ENCODE peak calls at places on chromosomes 16 and 17, in six cellular contexts. O is CD4-positive, alpha-beta T cell; R is ovary; U is DND-41; P is AG09319; Y is renal cortical epithelial cell. S is an unnamed sample.

GRCh38 chr17:7184647-7185046 is 5.5 kb upstream of the ASGR1 start:
- DNase-seq in O (no peak), R (no peak), U (no peak), P (no peak), Y (no peak), S (no peak)

GRCh38 chr16:1960665-1961630 is 1.6 kb downstream of the NDUFB10 start:
- DNase-seq in O (no peak), R (no peak), U (peak; percentile 70), P (no peak), Y (no peak), S (peak; percentile 25)

GRCh38 chr16:2785101-2785991 is 2.0 kb downstream of the PRSS33 start:
- DNase-seq in O (peak; percentile 26), R (peak; percentile 17), U (no peak), P (no peak), Y (no peak), S (peak; percentile 42)

GRCh38 chr16:51982715-51983680 is 563.9 kb downstream of the TOX3 start:
- DNase-seq in O (no peak), R (peak; percentile 19), U (peak; percentile 49), P (peak; percentile 49), Y (peak; percentile 78), S (no peak)

GRCh38 chr16:59684911-59685310 is 950.8 kb upstream of the GOT2 start:
- DNase-seq in O (no peak), R (no peak), U (no peak), P (no peak), Y (no peak), S (no peak)

GRCh38 chr17:27577884-27578717 is 52.9 kb upstream of the LGALS9 start:
- DNase-seq in O (no peak), R (no peak), U (no peak), P (no peak), Y (peak; percentile 44), S (no peak)

GRCh38 chr17:2435181-2435741 is 34.4 kb upstream of the MNT start:
- DNase-seq in O (no peak), R (no peak), U (no peak), P (no peak), Y (no peak), S (no peak)

GRCh38 chr16:30700491-30700890 is 1.5 kb downstream of the SRCAP start:
- DNase-seq in O (no peak), R (no peak), U (no peak), P (no peak), Y (no peak), S (no peak)